ENCODE peak calls at places on chromosomes 13 and 19, in five cellular contexts. Y is thyroid gland, T is left ventricle myocardium inferior, Z is mesendoderm, K is heart right ventricle. H is an unnamed sample.
A peak's percentile ranks its signal among the peaks of the same experiment; 100 is the strongest.

GRCh38 chr13:42740753-42741152 is 40.6 kb upstream of the FAM216B start:
- DNase-seq in Z (no peak), T (peak; percentile 47), K (peak; percentile 36), Y (peak; percentile 61), H (no peak)

GRCh38 chr19:47719047-47719885 is 6.0 kb downstream of the EHD2 start:
- DNase-seq in Z (no peak), Y (peak; percentile 47), K (peak; percentile 91), T (peak; percentile 91), H (peak; percentile 99)

GRCh38 chr19:31338069-31338767 is 11.0 kb downstream of the TSHZ3 start:
- DNase-seq in Y (peak; percentile 78), K (peak; percentile 44), T (peak; percentile 58), Z (peak; percentile 91), H (no peak)

GRCh38 chr19:6453951-6454565 is 5.5 kb downstream of the SLC25A23 start:
- DNase-seq in T (no peak), K (no peak), Z (no peak), Y (no peak), H (no peak)

GRCh38 chr13:25372275-25373081 is 704 bp downstream of the ATP8A2 start:
- DNase-seq in Y (no peak), K (no peak), T (no peak), Z (no peak), H (no peak)

GRCh38 chr19:38663957-38664502 is 16.6 kb downstream of the ACTN4 start:
- DNase-seq in K (peak; percentile 69), T (peak; percentile 70), Z (no peak), Y (peak; percentile 39), H (no peak)

GRCh38 chr13:79455331-79455730 is 25.6 kb upstream of the NDFIP2 start:
- DNase-seq in K (no peak), Z (peak; percentile 75), T (no peak), Y (no peak), H (no peak)

GRCh38 chr19:46209051-46209450 is 20.5 kb upstream of the IGFL1 start:
- DNase-seq in K (no peak), Z (no peak), Y (no peak), T (no peak), H (no peak)

GRCh38 chr13:19863323-19864017 is at the start of gene ZMYM5:
- DNase-seq in Y (peak; percentile 98), K (peak; percentile 99), T (peak; percentile 99), Z (peak; percentile 99), H (peak; percentile 97)

GRCh38 chr13:69319659-69320058 is 788.0 kb upstream of the ATXN8OS start:
- DNase-seq in Y (no peak), Z (no peak), T (no peak), K (no peak), H (no peak)

GRCh38 chr13:69776937-69777336 is 330.7 kb upstream of the ATXN8OS start:
- DNase-seq in K (no peak), T (no peak), Y (no peak), Z (no peak), H (no peak)

GRCh38 chr13:45934283-45934682 is 82.7 kb upstream of the SIAH3 start:
- DNase-seq in Z (no peak), K (no peak), Y (no peak), T (no peak), H (no peak)

GRCh38 chr13:60112771-60113170 is 51.0 kb downstream of the DIAPH3 start:
- DNase-seq in K (no peak), Y (no peak), T (no peak), Z (no peak), H (no peak)

GRCh38 chr19:32866564-32867265 is 2.9 kb downstream of the SLC7A9 start:
- DNase-seq in Y (no peak), T (no peak), K (no peak), Z (peak; percentile 13), H (no peak)

GRCh38 chr13:23289917-23290357 is 109.2 kb downstream of the SGCG start:
- DNase-seq in Y (no peak), Z (no peak), K (no peak), T (no peak), H (no peak)

GRCh38 chr13:21534760-21535159 is 69.2 kb downstream of the MICU2 start:
- DNase-seq in T (no peak), K (no peak), Y (no peak), Z (no peak), H (no peak)

GRCh38 chr19:13460045-13460444 is 46.2 kb downstream of the CACNA1A start:
- DNase-seq in T (no peak), K (no peak), Y (no peak), Z (peak; percentile 81), H (no peak)

GRCh38 chr19:53915000-53915399 is 5.9 kb downstream of the CACNG7 start:
- DNase-seq in T (no peak), Z (peak; percentile 57), Y (no peak), K (no peak), H (no peak)

GRCh38 chr13:65461590-65461989 is 1768.5 kb downstream of the PCDH9 start:
- DNase-seq in Z (peak; percentile 6), K (no peak), T (no peak), Y (no peak), H (no peak)

GRCh38 chr13:80177327-80177726 is 163.6 kb downstream of the SPRY2 start:
- DNase-seq in Y (no peak), T (no peak), Z (peak; percentile 68), K (no peak), H (no peak)

GRCh38 chr13:45362939-45363338 is 22.0 kb upstream of the TPT1 start:
- DNase-seq in Y (no peak), K (no peak), Z (peak; percentile 81), T (no peak), H (no peak)

GRCh38 chr13:110699148-110700145 is 6.5 kb downstream of the CARS2 start:
- DNase-seq in K (no peak), Y (no peak), T (no peak), Z (no peak), H (no peak)
- H3K4me3 ChIP-seq in K (no peak overlapping the region), Y (no peak overlapping the region), T (no peak overlapping the region), Z (no peak overlapping the region), H (no peak overlapping the region)

DNA sequence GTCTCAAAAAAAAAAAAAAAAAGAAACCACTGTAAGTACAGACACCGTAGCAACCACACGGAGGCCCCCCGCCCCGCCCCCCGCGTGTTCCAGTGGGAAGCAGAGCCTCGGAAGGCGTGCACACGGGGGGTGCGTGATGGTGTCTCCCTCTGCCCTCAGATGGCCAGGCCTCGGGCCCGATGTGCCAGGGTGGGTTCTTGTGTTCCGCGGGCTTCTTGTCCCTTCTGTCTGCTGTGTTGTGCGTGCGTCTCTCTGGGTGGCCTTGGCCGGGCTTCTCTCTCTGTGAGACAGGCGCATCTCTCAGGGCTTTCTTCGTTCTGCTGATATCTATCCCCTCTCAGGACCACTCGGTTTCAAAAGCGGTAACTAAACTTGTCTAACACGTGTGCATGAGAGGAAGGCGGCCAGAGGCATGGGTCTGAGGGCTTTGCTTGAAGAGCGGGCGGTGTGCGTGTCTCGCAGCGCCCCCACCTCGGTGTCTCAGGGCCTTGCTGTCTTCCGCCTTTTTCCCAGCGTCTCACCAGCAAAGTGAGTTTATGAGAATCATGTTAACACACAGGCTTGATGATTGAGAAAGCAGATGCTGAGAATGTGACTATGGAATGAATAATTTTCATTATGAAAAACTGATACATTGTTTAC is 12.6 kb downstream of the ATP11A start:
- DNase-seq in K (no peak), Z (no peak), T (no peak), Y (no peak), H (no peak)
- H3K27me3 ChIP-seq in K (no peaks in the 10 kb centered on the region), Z (no peaks in the 10 kb centered on the region), T (no peaks in the 10 kb centered on the region), Y (no peaks in the 10 kb centered on the region), H (no peaks in the 10 kb centered on the region)

GRCh38 chr19:40220674-40221073 is 2.5 kb upstream of the TTC9B start:
- DNase-seq in K (no peak), Y (no peak), T (no peak), Z (no peak), H (no peak)

GRCh38 chr19:40221858-40222619 is 3.9 kb upstream of the TTC9B start:
- DNase-seq in T (peak; percentile 67), Z (peak; percentile 95), Y (peak; percentile 83), K (peak; percentile 58), H (peak; percentile 62)

GRCh38 chr19:40224342-40225148 is 1.9 kb downstream of the CCNP start:
- DNase-seq in K (no peak), Z (no peak), T (no peak), Y (no peak), H (no peak)

GRCh38 chr19:40225440-40226305 is 816 bp downstream of the CCNP start:
- DNase-seq in K (no peak), Z (no peak), Y (no peak), T (no peak), H (no peak)

DNA sequence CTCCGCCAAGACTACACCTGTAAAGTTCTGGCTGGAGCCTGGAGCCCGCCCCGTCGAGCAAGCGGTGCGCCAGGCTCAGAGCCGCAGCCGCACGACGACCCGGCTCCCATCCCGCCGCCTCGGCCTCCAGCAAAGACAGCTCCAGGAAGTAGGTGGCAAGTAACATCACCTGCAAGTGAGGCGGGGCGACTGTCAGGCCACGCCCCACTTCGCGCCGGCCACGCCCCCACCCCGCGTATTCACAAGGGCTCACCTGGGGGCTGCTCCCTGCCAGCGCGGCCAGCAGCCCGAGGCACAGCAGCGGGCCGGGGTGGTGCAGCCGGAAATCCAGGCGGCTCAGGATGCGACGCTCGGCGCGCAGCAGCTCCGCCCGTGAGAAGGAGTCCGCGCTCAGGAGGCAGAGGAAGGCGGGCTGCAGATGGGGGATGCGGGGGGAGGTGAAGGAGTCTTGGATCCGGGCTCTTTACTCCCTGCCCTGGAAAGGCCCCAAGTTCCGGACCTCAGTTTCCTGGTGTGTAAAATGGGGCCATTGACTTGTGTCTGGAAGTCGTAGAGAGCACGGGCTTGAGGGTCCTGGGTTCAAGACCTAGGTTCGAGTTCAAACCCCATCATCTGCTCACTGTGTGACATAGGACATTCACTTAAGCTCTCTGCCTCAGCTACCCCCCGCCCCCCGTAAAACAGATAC is 3.2 kb downstream of the CCNP start:
- DNase-seq in Z (peak; percentile 58), Y (no peak), T (no peak), K (no peak), H (no peak)
- H3K4me3 ChIP-seq in Z (no peak overlapping the region), Y (no peak overlapping the region), T (no peak overlapping the region), K (no peak overlapping the region), H (no peak overlapping the region)

GRCh38 chr19:50326101-50326664 is 3.0 kb downstream of the KCNC3 start:
- DNase-seq in T (no peak), K (no peak), Z (no peak), Y (no peak), H (no peak)

GRCh38 chr19:50323782-50324133 is 5.4 kb downstream of the KCNC3 start:
- DNase-seq in Z (no peak), Y (no peak), T (no peak), K (no peak), H (no peak)

GRCh38 chr19:50327013-50327412 is 2.2 kb downstream of the KCNC3 start:
- DNase-seq in Y (no peak), K (no peak), Z (no peak), T (no peak), H (no peak)

GRCh38 chr19:50324331-50324730 is 4.8 kb downstream of the KCNC3 start:
- DNase-seq in K (no peak), T (no peak), Z (no peak), Y (no peak), H (no peak)

DNA sequence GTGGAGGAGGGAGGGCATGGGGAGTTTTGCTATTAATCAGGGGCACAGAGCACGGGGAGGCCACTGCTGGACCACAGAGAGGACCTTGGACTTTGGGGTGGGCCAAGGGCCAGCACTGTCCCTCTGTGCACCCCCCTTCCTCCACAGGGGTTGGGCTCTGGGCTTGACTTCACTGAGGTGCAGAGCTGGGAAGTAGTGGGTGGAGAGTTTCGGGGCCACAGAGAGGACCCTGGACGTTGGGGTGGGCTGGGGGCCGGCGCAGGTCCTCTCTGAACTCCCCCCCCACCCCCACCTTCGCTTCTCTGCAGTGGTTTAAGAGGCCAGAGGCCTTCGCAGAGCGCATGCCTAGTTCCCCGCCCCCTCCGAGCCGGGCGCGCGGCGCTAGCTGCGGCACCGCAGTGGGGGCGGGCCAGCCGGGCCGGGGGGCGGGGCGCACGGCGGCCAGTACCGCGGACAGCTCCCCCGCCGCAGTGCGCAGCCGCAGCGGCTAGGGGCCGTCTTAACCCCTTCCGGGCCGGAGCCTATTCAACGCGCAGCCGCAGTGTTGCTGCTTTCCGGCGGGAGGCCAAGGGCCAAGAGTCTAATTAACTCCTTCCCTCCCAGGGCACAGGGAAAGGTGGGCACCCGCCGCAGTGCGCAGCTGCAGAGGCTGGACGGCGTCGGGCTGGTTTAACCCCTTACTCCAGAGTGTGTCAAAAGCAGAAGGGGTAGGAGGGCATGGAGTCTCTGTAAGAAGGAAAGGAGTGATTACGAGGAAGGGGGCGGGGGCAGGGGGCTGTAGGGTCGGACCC is 3.7 kb downstream of the KCNC3 start:
- DNase-seq in K (peak; percentile 73), T (peak; percentile 62), Y (peak; percentile 83), Z (peak; percentile 96), H (no peak)
- H3K27me3 ChIP-seq in K (peaks cover 18% of the 10 kb centered on the region), T (peaks cover 49% of the 10 kb centered on the region), Y (no peaks in the 10 kb centered on the region), Z (peaks cover 15% of the 10 kb centered on the region), H (peaks cover 14% of the 10 kb centered on the region)